ENCODE peak calls at places on chromosomes 4 and X, in seven cellular contexts. G is fibroblast of pulmonary artery, X is foreskin fibroblast, D is left lung, K is CD14-positive monocyte, B is right lobe of liver, W is mammary epithelial cell. T is an unnamed sample.

GRCh38 chr4:26723216-26723615 is 137.4 kb upstream of the STIM2 start:
- DNase-seq in K (no peak), X (no peak), D (no peak), W (no peak), G (no peak), B (no peak), T (peak; percentile 29)

GRCh38 chr4:75686346-75686745 is 13.1 kb upstream of the G3BP2 start:
- DNase-seq in G (no peak), K (no peak), B (no peak), D (no peak), W (no peak), X (no peak), T (no peak)

GRCh38 chr4:106149026-106149425 is 167.0 kb downstream of the TBCK start:
- DNase-seq in W (no peak), K (no peak), D (no peak), B (no peak), G (peak; percentile 27), X (no peak), T (no peak)

GRCh38 chr4:8427761-8428287 is 12.7 kb downstream of the ACOX3 start:
- DNase-seq in D (no peak), K (peak; percentile 56), X (peak; percentile 46), W (peak; percentile 53), G (peak; percentile 86), B (peak; percentile 34), T (no peak)

GRCh38 chrX:41381685-41382084 is 47.7 kb downstream of the DDX3X start:
- DNase-seq in B (peak; percentile 80), X (peak; percentile 81), G (peak; percentile 73), K (peak; percentile 82), W (peak; percentile 83), D (peak; percentile 69), T (no peak)

GRCh38 chrX:69607616-69608015 is 8.3 kb upstream of the EDA start:
- DNase-seq in X (no peak), G (no peak), D (no peak), B (no peak), W (no peak), K (no peak), T (no peak)

GRCh38 chrX:37854148-37854547 is 6.8 kb upstream of the DYNLT3 start:
- DNase-seq in G (no peak), B (no peak), D (no peak), W (peak; percentile 20), X (no peak), K (no peak), T (no peak)

GRCh38 chr4:140243345-140243753 is 89.4 kb upstream of the MAML3 start:
- DNase-seq in K (no peak), G (no peak), D (peak; percentile 40), B (no peak), W (no peak), X (no peak), T (no peak)

GRCh38 chr4:126221717-126222116 is 907.0 kb downstream of the FAT4 start:
- DNase-seq in W (no peak), X (no peak), K (no peak), B (no peak), G (no peak), D (no peak), T (no peak)

GRCh38 chr4:14345356-14345775 is 656.9 kb upstream of the CPEB2 start:
- DNase-seq in X (peak; percentile 26), B (no peak), W (peak; percentile 74), G (peak; percentile 39), K (peak; percentile 85), D (no peak), T (no peak)

GRCh38 chr4:98625920-98626319 is 32.5 kb downstream of the TSPAN5 start:
- DNase-seq in D (no peak), K (no peak), B (no peak), X (no peak), W (peak; percentile 75), G (no peak), T (no peak)

GRCh38 chr4:98623126-98623802 is 35.1 kb downstream of the TSPAN5 start:
- DNase-seq in D (no peak), G (no peak), X (no peak), B (no peak), K (no peak), W (no peak), T (no peak)

GRCh38 chr4:98625399-98625798 is 33.0 kb downstream of the TSPAN5 start:
- DNase-seq in G (peak; percentile 32), K (no peak), B (no peak), W (peak; percentile 15), D (no peak), X (no peak), T (no peak)

GRCh38 chr4:98624144-98624543 is 34.3 kb downstream of the TSPAN5 start:
- DNase-seq in B (no peak), W (no peak), D (no peak), K (no peak), X (no peak), G (no peak), T (no peak)

GRCh38 chr4:98624642-98625041 is 33.8 kb downstream of the TSPAN5 start:
- DNase-seq in D (no peak), W (no peak), B (no peak), K (no peak), G (no peak), X (no peak), T (no peak)
- TF ChIP-seq CTCF in D (no peak), W (no peak), B (no peak), K (no peak), G (no peak), X (no peak), T (no peak)

DNA sequence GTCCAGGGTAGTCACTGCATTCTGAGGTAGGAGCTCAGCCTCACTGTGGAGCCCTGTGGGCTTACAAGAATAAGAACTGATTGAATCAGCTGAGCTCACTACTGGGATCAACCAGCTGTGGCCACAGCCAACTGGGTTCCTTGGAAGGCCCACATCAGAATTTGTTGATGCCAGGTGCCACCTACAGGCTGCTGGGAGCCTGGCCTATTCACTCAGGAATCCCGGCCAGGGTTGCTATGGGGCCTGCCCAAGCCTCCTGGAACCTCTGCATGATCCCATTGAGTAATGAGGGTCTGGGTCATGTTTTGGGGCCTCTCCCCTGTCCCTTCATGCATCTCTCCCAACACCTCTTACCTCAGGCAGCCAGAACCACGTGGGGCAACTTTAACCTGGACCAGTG is 53.9 kb upstream of the KIAA1210 start:
- DNase-seq in G (peak; percentile 36), B (peak; percentile 54), X (no peak), K (no peak), W (peak; percentile 9), D (no peak), T (no peak)
- TF ChIP-seq CTCF in G (peak; percentile 41), B (peak; percentile 63), X (peak; percentile 7), K (no peak), W (peak; percentile 18), D (no peak), T (no peak)

DNA sequence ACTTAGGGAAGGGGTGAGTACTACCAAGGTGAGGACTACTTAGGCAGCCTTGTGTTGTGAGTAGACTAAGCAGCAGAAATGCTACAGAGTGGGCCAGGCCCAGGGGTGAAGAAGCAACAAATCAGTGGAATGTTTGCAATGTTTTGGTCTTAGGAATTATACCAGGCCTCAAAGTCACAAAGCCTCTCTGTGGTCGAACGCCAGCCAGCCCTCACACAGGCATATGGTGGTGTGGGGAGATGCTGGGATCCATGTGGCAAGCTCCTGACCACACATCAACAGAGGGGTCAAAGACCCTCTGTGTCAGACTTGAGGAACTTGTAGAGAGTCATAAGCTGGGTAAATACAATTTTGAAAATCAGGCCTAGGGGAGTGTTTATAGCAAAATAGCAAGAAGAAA is 153.8 kb upstream of the KLF3 start:
- DNase-seq in D (no peak), G (no peak), B (no peak), K (no peak), X (no peak), W (no peak), T (no peak)
- TF ChIP-seq CTCF in D (no peak), G (no peak), B (no peak), K (no peak), X (no peak), W (no peak), T (no peak)

DNA sequence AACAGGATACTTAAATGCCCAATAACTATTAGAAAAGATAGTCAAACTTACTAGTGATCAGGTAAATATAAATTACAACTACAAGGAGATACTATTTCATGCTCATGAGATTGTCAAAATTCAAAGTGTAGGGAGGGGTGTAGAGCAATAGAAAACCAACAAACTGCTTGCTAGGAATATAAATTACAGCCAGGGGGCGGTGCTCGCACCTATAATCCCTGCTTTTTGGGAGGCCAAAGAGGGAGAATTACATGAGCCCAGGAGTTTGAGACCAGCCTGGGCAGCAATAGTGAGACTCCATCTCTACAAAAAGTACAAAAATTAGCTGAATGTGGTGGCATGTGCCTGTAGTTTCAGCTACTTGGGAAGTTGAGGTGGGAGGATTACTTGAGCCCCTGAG is 556.5 kb upstream of the NR3C2 start:
- DNase-seq in G (peak; percentile 22), W (peak; percentile 0), X (no peak), K (no peak), B (no peak), D (no peak), T (no peak)
- TF ChIP-seq CTCF in G (peak; percentile 32), W (peak; percentile 30), X (peak; percentile 17), K (no peak), B (peak; percentile 9), D (no peak), T (no peak)

DNA sequence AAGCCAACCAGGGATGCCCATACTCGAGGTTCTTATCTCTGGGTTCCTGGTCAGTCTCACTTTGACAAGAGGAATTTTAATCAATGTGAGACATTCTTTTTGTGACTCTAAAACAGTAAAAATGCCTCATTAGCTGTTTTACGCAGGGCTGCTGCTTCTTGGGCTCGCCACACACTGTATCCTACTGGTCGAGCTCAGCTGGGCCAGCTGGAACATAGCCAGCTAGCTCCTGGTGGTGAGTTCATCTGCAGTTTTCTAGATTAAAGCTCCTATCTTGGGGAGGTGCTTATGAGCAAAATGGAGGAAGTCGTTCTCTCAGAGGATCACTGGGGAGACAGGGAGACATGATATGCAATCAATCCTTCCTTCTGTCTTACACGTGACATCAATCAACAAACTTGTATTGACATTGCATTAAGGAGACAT is 55.9 kb upstream of the LEF1 start:
- DNase-seq in X (peak; percentile 5), G (peak; percentile 14), K (no peak), D (no peak), W (no peak), B (no peak), T (no peak)
- TF ChIP-seq CTCF in X (no peak), G (no peak), K (no peak), D (no peak), W (no peak), B (no peak), T (no peak)

GRCh38 chrX:13598877-13599276 is 29.5 kb downstream of the EGFL6 start:
- DNase-seq in X (no peak), K (no peak), G (peak; percentile 2), B (no peak), W (peak; percentile 9), D (no peak), T (no peak)
- TF ChIP-seq CTCF in X (peak; percentile 36), K (peak; percentile 7), G (peak; percentile 24), B (peak; percentile 34), W (peak; percentile 56), D (no peak), T (no peak)

DNA sequence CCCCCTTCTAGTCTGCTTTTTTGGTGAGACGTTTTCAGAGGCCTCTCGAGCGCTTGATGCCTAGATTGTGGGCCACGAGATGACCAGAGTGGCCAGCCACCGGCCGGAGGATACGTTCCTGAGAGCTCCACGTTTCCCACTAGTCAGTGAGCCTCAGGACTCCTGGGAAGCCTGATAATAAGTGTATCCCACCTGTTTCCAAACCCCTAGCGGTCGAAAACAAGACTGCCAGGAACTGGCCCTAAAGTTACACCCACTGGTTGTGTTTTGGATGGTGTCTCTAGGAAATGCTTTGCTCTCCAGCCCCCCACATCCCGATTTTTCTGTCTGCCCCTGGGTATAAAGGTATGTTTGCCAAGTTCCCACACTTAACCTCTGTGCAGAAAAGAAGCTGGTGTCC is 4.6 kb upstream of the RS1 start:
- DNase-seq in G (peak; percentile 14), K (no peak), B (no peak), D (no peak), X (no peak), W (no peak), T (no peak)
- TF ChIP-seq CTCF in G (peak; percentile 41), K (no peak), B (no peak), D (no peak), X (no peak), W (no peak), T (no peak)

T was measured in natural killer cell.